ENCODE peak calls at places on chromosomes 12 and 14, in six cellular contexts. Y is fibroblast of the aortic adventitia, F is fibroblast of mammary gland, E is foreskin fibroblast, I is esophagus squamous epithelium, D is left ventricle myocardium inferior. N is an unnamed sample.

GRCh38 chr12:91422107-91422506 is 239.5 kb upstream of the DCN start:
- DNase-seq in Y (no peak), F (no peak), E (no peak), I (no peak), D (no peak), N (no peak)

GRCh38 chr12:124326899-124327298 is 32.0 kb downstream of the RFLNA start:
- DNase-seq in Y (no peak), F (no peak), E (no peak), I (no peak), D (no peak), N (no peak)

GRCh38 chr12:94616217-94616729 is 34.1 kb downstream of the TMCC3 start:
- DNase-seq in Y (no peak), F (no peak), E (peak), I (no peak), D (no peak), N (no peak)

GRCh38 chr14:60197629-60198318 is 32.6 kb upstream of the DHRS7 start:
- DNase-seq in Y (no peak), F (no peak), E (peak), I (no peak), D (no peak), N (no peak)

GRCh38 chr14:39218171-39218769 is 15.4 kb upstream of the MIA2 start:
- DNase-seq in Y (peak), F (peak), E (peak), I (no peak), D (no peak), N (peak)

GRCh38 chr12:50218386-50218785 is 51.2 kb upstream of the CERS5 start:
- DNase-seq in Y (peak), F (peak), E (peak), I (no peak), D (no peak), N (peak)

GRCh38 chr14:101927859-101928258 is 36.5 kb upstream of the DYNC1H1 start:
- DNase-seq in Y (peak), F (peak), E (peak), I (no peak), D (peak), N (peak)

GRCh38 chr14:68147331-68147730 is 327.8 kb downstream of the RAD51B start:
- DNase-seq in Y (peak), F (peak), E (peak), I (no peak), D (no peak), N (peak)

GRCh38 chr14:60723218-60724079 is 702 bp downstream of the SIX4 start:
- DNase-seq in Y (peak), F (peak), E (peak), I (no peak), D (no peak), N (peak)

GRCh38 chr12:124888203-124888602 is 24.5 kb upstream of the SCARB1 start:
- DNase-seq in Y (peak), F (no peak), E (no peak), I (no peak), D (no peak), N (peak)

GRCh38 chr14:77026930-77027537 is 1.5 kb downstream of the IRF2BPL start:
- DNase-seq in Y (peak), F (peak), E (peak), I (no peak), D (peak), N (peak)

GRCh38 chr12:1855241-1855640 is 34.9 kb downstream of the LRTM2 start:
- DNase-seq in Y (peak), F (peak), E (peak), I (no peak), D (no peak), N (peak)

GRCh38 chr12:121992059-121992879 is 29.4 kb upstream of the BCL7A start:
- DNase-seq in Y (peak), F (peak), E (peak), I (no peak), D (no peak), N (peak)

GRCh38 chr12:12506541-12506940 is 56.1 kb downstream of the DUSP16 start:
- DNase-seq in Y (peak), F (peak), E (peak), I (no peak), D (no peak), N (peak)

GRCh38 chr14:96245710-96246534 is 10.1 kb upstream of the BDKRB1 start:
- DNase-seq in Y (peak), F (peak), E (peak), I (no peak), D (no peak), N (peak)

GRCh38 chr12:115761784-115762183 is 515.7 kb downstream of the MED13L start:
- DNase-seq in Y (no peak), F (no peak), E (peak), I (no peak), D (no peak), N (no peak)

GRCh38 chr14:62289471-62289870 is 527.3 kb downstream of the SNAPC1 start:
- DNase-seq in Y (peak), F (peak), E (peak), I (no peak), D (no peak), N (peak)

GRCh38 chr14:39055786-39056474 is 47.1 kb downstream of the SEC23A start:
- DNase-seq in Y (peak), F (no peak), E (no peak), I (no peak), D (no peak), N (no peak)

GRCh38 chr12:42130670-42131402 is 13.8 kb downstream of the GXYLT1 start:
- DNase-seq in Y (peak), F (peak), E (peak), I (no peak), D (no peak), N (peak)

GRCh38 chr12:50665170-50665569 is 98.7 kb upstream of the ATF1 start:
- DNase-seq in Y (no peak), F (no peak), E (no peak), I (no peak), D (no peak), N (no peak)

GRCh38 chr12:49842519-49843352 is at the start of gene BCDIN3D:
- DNase-seq in Y (peak), F (peak), E (peak), I (peak), D (peak), N (peak)

GRCh38 chr12:23686095-23686494 is 263.4 kb downstream of the SOX5 start:
- DNase-seq in Y (no peak), F (no peak), E (no peak), I (no peak), D (no peak), N (peak)

GRCh38 chr12:95262808-95263207 is 45.2 kb downstream of the VEZT start:
- DNase-seq in Y (no peak), F (no peak), E (no peak), I (no peak), D (no peak), N (peak)

GRCh38 chr14:94128216-94128839 is 1.1 kb downstream of the IFI27L2 start:
- DNase-seq in Y (no peak), F (no peak), E (no peak), I (no peak), D (no peak), N (no peak)
- H3K4me3 ChIP-seq in Y (peak), F (peak), E (peak), I (no peak), D (peak), N (peak)

GRCh38 chr12:8841778-8842177 is 19.4 kb downstream of the A2ML1 start:
- DNase-seq in Y (no peak), F (no peak), E (no peak), I (no peak), D (no peak), N (no peak)
- TF ChIP-seq CTCF in Y (no peak), F (no peak), E (no peak), I (no peak), D (no peak), N (no peak)

GRCh38 chr12:71662861-71663560 is 637 bp downstream of the ZFC3H1 start:
- DNase-seq in Y (peak), F (peak), E (peak), I (peak), D (peak), N (peak)
- H3K4me3 ChIP-seq in Y (peak), F (peak), E (peak), I (peak), D (peak), N (peak)

DNA sequence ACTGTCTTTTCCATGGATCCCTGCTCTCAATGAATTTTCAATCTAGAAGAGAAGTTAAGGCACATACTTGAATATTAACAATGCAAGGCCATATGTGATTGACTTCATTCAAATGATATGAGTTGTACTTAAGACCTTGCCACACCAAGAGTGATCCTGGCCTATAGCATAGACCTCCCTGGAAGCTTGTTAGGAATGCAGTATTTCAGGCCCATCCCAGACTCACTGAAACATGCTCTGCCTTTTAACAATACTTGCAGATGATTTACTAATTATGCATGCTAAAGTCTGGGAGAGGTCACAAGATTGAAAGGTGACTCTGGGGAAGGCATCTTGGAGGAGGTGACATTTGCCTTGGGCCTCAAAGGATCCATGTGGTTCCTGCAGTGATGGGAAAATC is 43.2 kb downstream of the RFX4 start:
- DNase-seq in Y (no peak), F (no peak), E (no peak), I (no peak), D (no peak), N (no peak)
- TF ChIP-seq CTCF in Y (no peak), F (no peak), E (no peak), I (no peak), D (no peak), N (no peak)

GRCh38 chr12:110677206-110677911 is 11.6 kb downstream of the HVCN1 start:
- DNase-seq in Y (no peak), F (no peak), E (no peak), I (no peak), D (no peak), N (no peak)
- H3K4me3 ChIP-seq in Y (no peak), F (no peak), E (no peak), I (no peak), D (peak), N (no peak)

DNA sequence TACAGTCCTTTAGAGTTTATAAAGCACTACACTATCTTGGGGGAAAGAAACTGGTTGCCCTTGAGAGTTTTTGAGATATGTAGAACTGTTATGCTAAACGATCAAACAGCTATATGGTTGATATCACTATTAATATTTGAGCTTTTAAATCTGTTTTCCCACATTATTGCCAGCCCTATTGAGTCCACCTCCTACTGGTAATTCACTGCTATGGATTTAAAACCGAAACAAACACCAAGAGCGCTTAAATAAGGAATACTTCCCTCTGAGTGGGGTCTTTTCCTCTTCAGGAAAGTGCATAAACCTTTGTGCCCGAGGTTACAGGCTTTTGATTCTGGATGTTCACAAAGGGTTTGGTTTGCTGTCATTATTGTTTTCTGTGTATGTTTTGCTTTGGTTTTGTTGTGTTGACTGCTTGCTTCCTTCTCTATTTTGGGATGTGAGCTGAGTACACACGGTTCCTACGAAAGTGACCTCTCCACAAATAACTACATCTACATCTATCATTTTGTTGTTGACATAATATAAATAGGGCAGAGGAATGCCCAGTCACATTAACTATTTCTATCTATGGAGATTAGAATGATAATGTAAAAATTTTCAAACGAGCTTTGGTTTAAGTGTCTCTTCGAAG is 44.8 kb downstream of the LGR5 start:
- DNase-seq in Y (no peak), F (no peak), E (no peak), I (no peak), D (no peak), N (no peak)
- TF ChIP-seq CTCF in Y (no peak), F (no peak), E (no peak), I (no peak), D (no peak), N (no peak)

DNA sequence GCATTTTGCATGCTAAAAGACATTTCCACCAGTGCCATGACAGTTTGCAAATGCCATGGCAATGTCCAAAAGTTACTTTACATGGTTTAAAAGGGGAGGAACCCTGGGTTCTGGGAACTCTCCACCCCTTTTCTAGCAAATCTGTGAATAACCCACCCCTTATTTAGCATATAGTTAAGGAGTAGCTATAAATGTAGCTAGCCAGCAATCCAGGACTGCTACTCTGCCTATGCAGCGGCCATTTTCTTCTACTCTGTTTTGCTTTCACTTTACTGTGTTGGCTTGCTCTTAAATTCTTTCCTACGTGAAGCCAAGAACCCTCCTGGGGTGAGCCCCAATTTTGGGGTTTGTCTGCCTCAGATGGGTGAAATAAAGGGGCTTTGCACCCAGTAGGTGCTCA is 141.0 kb downstream of the PTPN11 start:
- DNase-seq in Y (peak), F (no peak), E (no peak), I (no peak), D (no peak), N (peak)
- H3K4me3 ChIP-seq in Y (peak), F (no peak), E (peak), I (no peak), D (no peak), N (no peak)

N was measured in cardiac fibroblast.